ENCODE peak calls at places on chromosome 12, in ten cellular contexts. V is H9; J is adrenal gland; P is ascending aorta; M is AG04450; F is IMR-90; Z is CD8-positive, alpha-beta T cell; O is A673; T is SK-N-SH; C is body of pancreas. B is an unnamed sample.

GRCh38 chr12:15629108-15629507 is 160.1 kb downstream of the EPS8 start:
- DNase-seq in V (no peak), J (peak; percentile 57), P (peak; percentile 35), M (peak; percentile 81), F (peak; percentile 98), Z (no peak), O (peak; percentile 36), T (no peak), C (peak; percentile 19), B (peak; percentile 99)

GRCh38 chr12:6067152-6067916 is 57.1 kb downstream of the VWF start:
- DNase-seq in V (peak; percentile 86), J (peak; percentile 33), P (no peak), M (no peak), F (peak; percentile 28), Z (no peak), O (peak; percentile 18), T (peak; percentile 60), C (no peak), B (peak; percentile 42)

GRCh38 chr12:46950116-46950515 is 124.3 kb upstream of the SLC38A4 start:
- DNase-seq in V (no peak), J (no peak), P (no peak), M (no peak), F (no peak), Z (no peak), O (peak; percentile 40), T (no peak), C (no peak), B (no peak)

GRCh38 chr12:75805905-75806304 is 225.7 kb downstream of the PHLDA1 start:
- DNase-seq in V (no peak), J (no peak), P (no peak), M (no peak), F (no peak), Z (no peak), O (no peak), T (no peak), C (no peak), B (no peak)

GRCh38 chr12:63940295-63940997 is 95.9 kb downstream of the SRGAP1 start:
- DNase-seq in V (no peak), J (no peak), P (no peak), M (no peak), F (no peak), Z (no peak), O (peak; percentile 37), T (peak; percentile 52), C (no peak), B (peak; percentile 46)

GRCh38 chr12:45299132-45299692 is 83.3 kb downstream of the ANO6 start:
- DNase-seq in V (no peak), J (no peak), P (no peak), M (no peak), F (peak; percentile 64), Z (no peak), O (no peak), T (no peak), C (no peak), B (peak; percentile 62)

GRCh38 chr12:118033331-118033730 is 16.8 kb downstream of the RFC5 start:
- DNase-seq in V (no peak), J (no peak), P (no peak), M (no peak), F (no peak), Z (no peak), O (no peak), T (no peak), C (no peak), B (no peak)

GRCh38 chr12:53221203-53222076 is 10.6 kb downstream of the RARG start:
- DNase-seq in V (peak; percentile 93), J (peak; percentile 76), P (no peak), M (no peak), F (peak; percentile 51), Z (peak; percentile 72), O (peak; percentile 58), T (peak; percentile 89), C (peak; percentile 83), B (peak; percentile 73)

GRCh38 chr12:22160396-22161003 is 114.5 kb downstream of the CMAS start:
- DNase-seq in V (no peak), J (no peak), P (no peak), M (no peak), F (no peak), Z (no peak), O (no peak), T (no peak), C (no peak), B (no peak)

GRCh38 chr12:12927211-12928079 is 24.5 kb downstream of the GPRC5D start:
- DNase-seq in V (no peak), J (peak; percentile 90), P (no peak), M (peak; percentile 47), F (peak; percentile 45), Z (peak; percentile 65), O (peak; percentile 58), T (peak; percentile 66), C (peak; percentile 96), B (peak; percentile 90)

GRCh38 chr12:27695556-27696292 is 523 bp upstream of the REP15 start:
- DNase-seq in V (no peak), J (no peak), P (no peak), M (no peak), F (peak; percentile 31), Z (no peak), O (no peak), T (no peak), C (no peak), B (no peak)

GRCh38 chr12:39672976-39673375 is 53.4 kb upstream of the ABCD2 start:
- DNase-seq in V (no peak), J (no peak), P (no peak), M (no peak), F (no peak), Z (no peak), O (no peak), T (no peak), C (no peak), B (no peak)

DNA sequence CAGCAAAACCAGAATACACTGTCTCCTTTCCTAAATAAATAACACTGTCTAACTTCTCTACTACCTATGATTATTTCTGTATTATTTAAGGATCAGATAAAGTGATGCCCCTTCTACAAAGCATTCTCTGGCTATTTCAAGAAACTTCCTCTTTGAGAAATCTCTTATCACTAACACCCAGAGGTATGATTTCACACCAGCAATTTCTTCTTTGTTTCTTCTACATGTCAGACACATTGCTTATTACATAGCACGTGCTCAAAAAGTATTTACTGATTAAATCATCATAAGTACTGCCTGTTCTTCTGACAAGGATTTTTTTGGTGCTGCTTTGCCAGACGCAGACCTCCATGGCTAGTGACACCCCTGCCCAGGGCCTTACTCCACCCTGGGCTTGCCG is 15.5 kb upstream of the HIGD1C start:
- DNase-seq in V (no peak), J (no peak), P (no peak), M (no peak), F (no peak), Z (no peak), O (no peak), T (no peak), C (no peak), B (no peak)
- H3K9me3 ChIP-seq in V (no peaks in the 10 kb centered on the region), J (no peaks in the 10 kb centered on the region), P (no peaks in the 10 kb centered on the region), M (peaks cover 16% of the 10 kb centered on the region), F (peaks cover 6% of the 10 kb centered on the region), Z (no peaks in the 10 kb centered on the region), O (no peaks in the 10 kb centered on the region), T (no peaks in the 10 kb centered on the region), C (peaks cover 8% of the 10 kb centered on the region), B (no peaks in the 10 kb centered on the region)

GRCh38 chr12:54544743-54545142 is 4.7 kb upstream of the PDE1B start:
- DNase-seq in V (no peak), J (no peak), P (no peak), M (no peak), F (no peak), Z (no peak), O (no peak), T (no peak), C (no peak), B (no peak)

GRCh38 chr12:54549774-54550451 is 512 bp downstream of the PDE1B start:
- DNase-seq in V (no peak), J (no peak), P (no peak), M (no peak), F (no peak), Z (peak; percentile 53), O (peak; percentile 39), T (no peak), C (no peak), B (peak; percentile 9)

GRCh38 chr12:54546511-54546910 is 2.9 kb upstream of the PDE1B start:
- DNase-seq in V (no peak), J (no peak), P (no peak), M (no peak), F (no peak), Z (no peak), O (no peak), T (no peak), C (no peak), B (no peak)
- H3K27me3 ChIP-seq in V (peaks cover 34% of the 10 kb centered on the region), J (peaks cover 3% of the 10 kb centered on the region), P (no peaks in the 10 kb centered on the region), M (peaks cover 38% of the 10 kb centered on the region), F (peaks cover 45% of the 10 kb centered on the region), Z (no peaks in the 10 kb centered on the region), O (no peaks in the 10 kb centered on the region), T (peaks cover 73% of the 10 kb centered on the region), C (peaks cover 15% of the 10 kb centered on the region), B (peaks cover 14% of the 10 kb centered on the region)

GRCh38 chr12:34406996-34407300 is 384.7 kb downstream of the ALG10 start:
- DNase-seq in V (peak; percentile 12), J (no peak), P (no peak), M (no peak), F (no peak), Z (peak; percentile 29), O (no peak), T (no peak), C (no peak), B (no peak)

GRCh38 chr12:34405286-34406227 is 383.3 kb downstream of the ALG10 start:
- DNase-seq in V (peak; percentile 12), J (peak; percentile 3), P (peak; percentile 4), M (no peak), F (no peak), Z (peak; percentile 23), O (no peak), T (peak; percentile 0), C (peak; percentile 3), B (no peak)

GRCh38 chr12:34406228-34406995 is 384.1 kb downstream of the ALG10 start:
- DNase-seq in V (peak; percentile 5), J (peak; percentile 2), P (no peak), M (no peak), F (no peak), Z (peak; percentile 23), O (no peak), T (peak; percentile 0), C (peak; percentile 6), B (no peak)

GRCh38 chr12:34404377-34405285 is 382.3 kb downstream of the ALG10 start:
- DNase-seq in V (peak; percentile 15), J (peak; percentile 3), P (peak; percentile 7), M (no peak), F (no peak), Z (peak; percentile 17), O (no peak), T (peak; percentile 0), C (no peak), B (no peak)

GRCh38 chr12:34407813-34408212 is 385.5 kb downstream of the ALG10 start:
- DNase-seq in V (no peak), J (no peak), P (no peak), M (no peak), F (no peak), Z (no peak), O (no peak), T (no peak), C (no peak), B (no peak)
- TF ChIP-seq CTCF in V (no peak), J (no peak), P (no peak), M (no peak), F (no peak), Z (no peak), O (no peak), T (no peak), C (no peak), B (no peak)

DNA sequence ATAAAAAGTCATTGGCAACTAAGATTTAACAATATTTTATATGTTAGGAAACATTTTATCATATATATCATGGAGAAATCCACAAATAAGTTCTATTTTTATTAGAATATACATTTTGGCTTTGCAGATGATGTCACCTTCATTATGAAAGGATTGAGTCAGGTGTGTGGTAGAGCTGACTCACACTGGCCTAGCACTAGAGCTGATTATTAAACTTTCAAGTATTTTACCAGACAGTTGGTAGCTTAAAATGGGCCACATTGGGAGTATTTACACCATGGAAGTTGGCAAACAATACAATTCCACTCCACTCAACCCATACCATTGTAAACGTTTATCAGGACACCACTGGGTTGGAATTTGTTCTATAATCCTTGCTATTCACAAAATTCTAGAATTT is 1036.6 kb downstream of the TRHDE start:
- DNase-seq in V (no peak), J (no peak), P (no peak), M (no peak), F (no peak), Z (no peak), O (no peak), T (no peak), C (no peak), B (no peak)
- H3K9me3 ChIP-seq in V (no peaks in the 10 kb centered on the region), J (no peaks in the 10 kb centered on the region), P (no peaks in the 10 kb centered on the region), M (no peaks in the 10 kb centered on the region), F (peaks cover 1% of the 10 kb centered on the region), Z (peaks cover 3% of the 10 kb centered on the region), O (no peaks in the 10 kb centered on the region), T (no peaks in the 10 kb centered on the region), C (no peaks in the 10 kb centered on the region), B (no peaks in the 10 kb centered on the region)